ENCODE peak calls at places on chromosome 14, in five cellular contexts. V, Z, O, L and A are unnamed samples.
A peak's percentile ranks its signal among the peaks of the same experiment; 100 is the strongest.

GRCh38 chr14:30193791-30194407 is 266.3 kb upstream of the PRKD1 start:
- DNase-seq in L (no peak), V (no peak), Z (no peak), O (peak; percentile 17), A (no peak)

GRCh38 chr14:101216725-101217463 is 313.4 kb upstream of the RTL1 start:
- DNase-seq in O (no peak), Z (no peak), V (no peak), L (peak; percentile 4), A (no peak)

GRCh38 chr14:55373784-55374725 is 37.6 kb downstream of the ATG14 start:
- DNase-seq in V (no peak), O (peak; percentile 55), L (no peak), Z (no peak), A (no peak)

GRCh38 chr14:74472590-74472989 is 20.5 kb downstream of the NPC2 start:
- DNase-seq in O (no peak), L (no peak), Z (no peak), V (no peak), A (no peak)

GRCh38 chr14:75295061-75295461 is 16.4 kb downstream of the FOS start:
- DNase-seq in O (peak; percentile 38), V (peak; percentile 57), L (peak; percentile 74), Z (peak; percentile 59), A (peak; percentile 67)

GRCh38 chr14:91219505-91220389 is 24.8 kb downstream of the GPR68 start:
- DNase-seq in V (peak; percentile 48), O (no peak), Z (peak; percentile 49), L (peak; percentile 44), A (no peak)

GRCh38 chr14:54778618-54779017 is 124.0 kb downstream of the GCH1 start:
- DNase-seq in L (peak; percentile 50), Z (no peak), V (peak; percentile 48), O (no peak), A (no peak)

GRCh38 chr14:37709419-37710195 is 114.2 kb downstream of the TTC6 start:
- DNase-seq in L (no peak), Z (no peak), V (no peak), O (no peak), A (no peak)

GRCh38 chr14:20400589-20400964 is 12.7 kb downstream of the TEP1 start:
- DNase-seq in L (no peak), V (no peak), Z (no peak), O (peak; percentile 21), A (no peak)

GRCh38 chr14:100901391-100902183 is 1.9 kb downstream of the RTL1 start:
- DNase-seq in O (no peak), V (no peak), L (no peak), Z (no peak), A (no peak)

GRCh38 chr14:79418649-79419415 is 792.5 kb downstream of the DIO2 start:
- DNase-seq in Z (no peak), V (no peak), L (no peak), O (no peak), A (no peak)

GRCh38 chr14:106442857-106443256 is 916.5 kb downstream of the TMEM121 start:
- DNase-seq in O (no peak), L (no peak), Z (no peak), V (no peak), A (no peak)

GRCh38 chr14:42335918-42336317 is 729.2 kb downstream of the LRFN5 start:
- DNase-seq in L (no peak), O (no peak), Z (no peak), V (no peak), A (no peak)

GRCh38 chr14:42541535-42542001 is 934.9 kb downstream of the LRFN5 start:
- DNase-seq in O (no peak), L (no peak), Z (no peak), V (no peak), A (no peak)

GRCh38 chr14:77140937-77141591 is 527 bp downstream of the ZDHHC22 start:
- DNase-seq in O (peak; percentile 37), V (no peak), Z (no peak), L (no peak), A (no peak)

GRCh38 chr14:41461380-41461779 is 145.3 kb upstream of the LRFN5 start:
- DNase-seq in L (no peak), O (no peak), Z (no peak), V (no peak), A (no peak)

GRCh38 chr14:21408152-21408551 is 24.3 kb upstream of the SUPT16H start:
- DNase-seq in Z (no peak), L (no peak), V (no peak), O (peak; percentile 47), A (no peak)

GRCh38 chr14:93915800-93916199 is 11.3 kb upstream of the FAM181A start:
- DNase-seq in O (no peak), V (no peak), L (no peak), Z (no peak), A (no peak)

GRCh38 chr14:61280092-61280525 is 1.0 kb downstream of the TMEM30B start:
- DNase-seq in O (no peak), Z (no peak), V (peak; percentile 21), L (no peak), A (peak; percentile 19)

GRCh38 chr14:93954516-93954830 is 21.9 kb downstream of the ASB2 start:
- DNase-seq in L (no peak), V (no peak), O (no peak), Z (no peak), A (no peak)

GRCh38 chr14:87175175-87175574 is 817.8 kb downstream of the GALC start:
- DNase-seq in L (no peak), O (no peak), Z (no peak), V (no peak), A (no peak)

GRCh38 chr14:77904218-77904617 is 104.3 kb downstream of the ADCK1 start:
- DNase-seq in V (no peak), Z (no peak), O (no peak), L (no peak), A (no peak)

GRCh38 chr14:102138935-102139247 is 806 bp upstream of the WDR20 start:
- DNase-seq in Z (no peak), O (no peak), L (no peak), V (no peak), A (peak; percentile 15)

GRCh38 chr14:37585101-37585479 is 10.0 kb downstream of the FOXA1 start:
- DNase-seq in O (no peak), L (no peak), V (no peak), Z (no peak), A (no peak)

GRCh38 chr14:73176673-73177072 is 40.4 kb downstream of the PSEN1 start:
- DNase-seq in L (no peak), O (no peak), V (no peak), Z (no peak), A (no peak)

GRCh38 chr14:84894254-84894653 is 635.7 kb upstream of the FLRT2 start:
- DNase-seq in O (no peak), Z (no peak), L (no peak), V (no peak), A (no peak)

GRCh38 chr14:38158468-38158867 is 49.2 kb upstream of the SSTR1 start:
- DNase-seq in V (no peak), O (no peak), L (no peak), Z (no peak), A (no peak)

GRCh38 chr14:63632932-63633514 is 8.6 kb downstream of the WDR89 start:
- DNase-seq in O (no peak), L (no peak), Z (no peak), V (no peak), A (no peak)

GRCh38 chr14:77892381-77892871 is 92.5 kb downstream of the ADCK1 start:
- DNase-seq in Z (no peak), V (peak; percentile 26), O (peak; percentile 11), L (peak; percentile 26), A (no peak)

GRCh38 chr14:72876710-72877063 is 17.2 kb downstream of the DPF3 start:
- DNase-seq in V (no peak), Z (no peak), O (no peak), L (no peak), A (no peak)

GRCh38 chr14:31785574-31785973 is 224.4 kb downstream of the NUBPL start:
- DNase-seq in V (no peak), O (no peak), L (no peak), Z (no peak), A (no peak)

GRCh38 chr14:75132374-75133086 is 5.7 kb upstream of the NEK9 start:
- DNase-seq in Z (no peak), O (peak; percentile 71), V (no peak), L (peak; percentile 60), A (no peak)

GRCh38 chr14:101127239-101127638 is 223.7 kb upstream of the RTL1 start:
- DNase-seq in Z (no peak), V (no peak), O (no peak), L (no peak), A (no peak)

GRCh38 chr14:102187583-102188001 is 47.9 kb downstream of the WDR20 start:
- DNase-seq in L (no peak), Z (peak; percentile 64), V (no peak), O (peak; percentile 11), A (no peak)

GRCh38 chr14:100806386-100806785 is 19.5 kb upstream of the MEG3 start:
- DNase-seq in O (no peak), L (no peak), V (no peak), Z (no peak), A (no peak)

GRCh38 chr14:93959239-93960107 is 16.9 kb downstream of the ASB2 start:
- DNase-seq in Z (peak; percentile 94), O (peak; percentile 100), L (peak; percentile 56), V (no peak), A (no peak)

GRCh38 chr14:101506921-101507300 is 54.4 kb upstream of the DIO3 start:
- DNase-seq in L (no peak), V (no peak), O (no peak), Z (no peak), A (peak; percentile 15)

GRCh38 chr14:29937116-29937515 is 9.5 kb upstream of the PRKD1 start:
- DNase-seq in L (no peak), V (no peak), O (peak; percentile 24), Z (no peak), A (no peak)

GRCh38 chr14:21104448-21105060 is 3.7 kb downstream of the TMEM253 start:
- DNase-seq in Z (peak; percentile 83), O (peak; percentile 74), L (peak; percentile 76), V (peak; percentile 78), A (peak; percentile 77)

DNA sequence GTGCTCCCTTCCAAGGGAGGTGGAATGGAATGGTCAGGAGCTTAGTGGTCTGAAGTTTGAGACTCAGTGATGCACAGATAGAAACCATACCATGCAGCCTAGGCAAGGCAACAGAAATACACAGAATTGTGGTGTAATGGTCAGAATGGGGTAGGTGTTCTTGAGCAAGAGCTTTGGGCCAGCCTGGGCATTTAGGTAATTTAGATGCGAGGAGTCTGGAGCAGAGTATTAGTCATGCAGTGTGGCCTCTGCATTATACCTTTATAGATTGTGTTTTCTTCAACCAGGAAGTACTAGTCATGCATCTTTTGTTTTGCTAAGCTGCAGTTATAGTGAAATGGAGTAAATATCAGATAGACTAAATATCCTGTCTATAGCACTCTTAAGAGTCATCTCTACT is 118.3 kb downstream of the DAAM1 start:
- DNase-seq in V (no peak), Z (no peak), O (peak; percentile 92), L (no peak), A (no peak)
- H3K4me1 ChIP-seq in V (peaks cover 83% of the 10 kb centered on the region), Z (no peaks in the 10 kb centered on the region), O (peaks cover 45% of the 10 kb centered on the region), L (peaks cover 65% of the 10 kb centered on the region), A (peaks cover 3% of the 10 kb centered on the region)

GRCh38 chr14:69101331-69101826 is 51.5 kb downstream of the DCAF5 start:
- DNase-seq in V (no peak), L (no peak), Z (peak; percentile 75), O (peak; percentile 75), A (peak; percentile 44)
- H3K27ac ChIP-seq in V (no peak overlapping the region), L (no peak overlapping the region), Z (peak overlapping the region; percentile 18), O (peak overlapping the region; percentile 65), A (no peak overlapping the region)

GRCh38 chr14:22489247-22489551 is 99.8 kb downstream of the DAD1 start:
- DNase-seq in V (no peak), O (no peak), L (peak; percentile 42), Z (no peak), A (no peak)
- H3K4me1 ChIP-seq in V (peaks cover 85% of the 10 kb centered on the region), O (no peaks in the 10 kb centered on the region), L (peaks cover 54% of the 10 kb centered on the region), Z (no peaks in the 10 kb centered on the region), A (no peaks in the 10 kb centered on the region)

GRCh38 chr14:23079716-23080115 is 15.2 kb downstream of the ACIN1 start:
- DNase-seq in Z (no peak), O (no peak), L (no peak), V (no peak), A (no peak)
- H3K27ac ChIP-seq in Z (no peak overlapping the region), O (peak overlapping the region; percentile 69), L (peak overlapping the region; percentile 88), V (no peak overlapping the region), A (no peak overlapping the region)